ENCODE peak calls at places on chromosomes 7 and 10, in seven cellular contexts. One of them, this sample, is unnamed.

GRCh38 chr10:48464871-48465736 is 139.8 kb downstream of the ARHGAP22 start:
- DNase-seq in endothelial cell: no peak
- DNase-seq in naive thymus-derived CD8-positive, alpha-beta T cell: peak; percentile 54
- DNase-seq in stimulated activated CD4-positive, alpha-beta T cell treated with anti-CD3 and anti-CD28 coated beads, TNF-alpha, amount 100 ng/mL, for 1 hour: no peak
- DNase-seq in effector memory CD8-positive, alpha-beta T cell: no peak
- DNase-seq in stimulated activated CD8-positive, alpha-beta memory T cell treated with anti-CD3 and anti-CD28 coated beads, Interleukin-15, amount 100 ng/mL, for 1 hour: no peak
- DNase-seq in activated T-helper 9 cell treated with anti-CD3 and anti-CD28 coated beads, Interleukin-2, amount 50 U/mL, for 16 hours: no peak
- DNase-seq in this sample: no peak

GRCh38 chr7:31145339-31145738 is 93.2 kb downstream of the ADCYAP1R1 start:
- DNase-seq in endothelial cell: no peak
- DNase-seq in naive thymus-derived CD8-positive, alpha-beta T cell: no peak
- DNase-seq in stimulated activated CD4-positive, alpha-beta T cell treated with anti-CD3 and anti-CD28 coated beads, TNF-alpha, amount 100 ng/mL, for 1 hour: no peak
- DNase-seq in effector memory CD8-positive, alpha-beta T cell: no peak
- DNase-seq in stimulated activated CD8-positive, alpha-beta memory T cell treated with anti-CD3 and anti-CD28 coated beads, Interleukin-15, amount 100 ng/mL, for 1 hour: no peak
- DNase-seq in activated T-helper 9 cell treated with anti-CD3 and anti-CD28 coated beads, Interleukin-2, amount 50 U/mL, for 16 hours: no peak
- DNase-seq in this sample: no peak

GRCh38 chr10:49534670-49535381 is 4.1 kb downstream of the ERCC6 start:
- DNase-seq in endothelial cell: no peak
- DNase-seq in naive thymus-derived CD8-positive, alpha-beta T cell: no peak
- DNase-seq in stimulated activated CD4-positive, alpha-beta T cell treated with anti-CD3 and anti-CD28 coated beads, TNF-alpha, amount 100 ng/mL, for 1 hour: no peak
- DNase-seq in effector memory CD8-positive, alpha-beta T cell: no peak
- DNase-seq in stimulated activated CD8-positive, alpha-beta memory T cell treated with anti-CD3 and anti-CD28 coated beads, Interleukin-15, amount 100 ng/mL, for 1 hour: no peak
- DNase-seq in activated T-helper 9 cell treated with anti-CD3 and anti-CD28 coated beads, Interleukin-2, amount 50 U/mL, for 16 hours: no peak
- DNase-seq in this sample: no peak

GRCh38 chr7:152464312-152465117 is 28.7 kb upstream of the KMT2C start:
- DNase-seq in endothelial cell: peak; percentile 86
- DNase-seq in naive thymus-derived CD8-positive, alpha-beta T cell: peak; percentile 76
- DNase-seq in stimulated activated CD4-positive, alpha-beta T cell treated with anti-CD3 and anti-CD28 coated beads, TNF-alpha, amount 100 ng/mL, for 1 hour: peak; percentile 58
- DNase-seq in effector memory CD8-positive, alpha-beta T cell: no peak
- DNase-seq in stimulated activated CD8-positive, alpha-beta memory T cell treated with anti-CD3 and anti-CD28 coated beads, Interleukin-15, amount 100 ng/mL, for 1 hour: peak; percentile 36
- DNase-seq in activated T-helper 9 cell treated with anti-CD3 and anti-CD28 coated beads, Interleukin-2, amount 50 U/mL, for 16 hours: peak; percentile 64
- DNase-seq in this sample: no peak

GRCh38 chr10:5419466-5420094 is 7.2 kb downstream of the NET1 start:
- DNase-seq in endothelial cell: no peak
- DNase-seq in naive thymus-derived CD8-positive, alpha-beta T cell: no peak
- DNase-seq in stimulated activated CD4-positive, alpha-beta T cell treated with anti-CD3 and anti-CD28 coated beads, TNF-alpha, amount 100 ng/mL, for 1 hour: no peak
- DNase-seq in effector memory CD8-positive, alpha-beta T cell: no peak
- DNase-seq in stimulated activated CD8-positive, alpha-beta memory T cell treated with anti-CD3 and anti-CD28 coated beads, Interleukin-15, amount 100 ng/mL, for 1 hour: no peak
- DNase-seq in activated T-helper 9 cell treated with anti-CD3 and anti-CD28 coated beads, Interleukin-2, amount 50 U/mL, for 16 hours: no peak
- DNase-seq in this sample: no peak

GRCh38 chr7:101536232-101536631 is 92.9 kb downstream of the MYL10 start:
- DNase-seq in endothelial cell: no peak
- DNase-seq in naive thymus-derived CD8-positive, alpha-beta T cell: no peak
- DNase-seq in stimulated activated CD4-positive, alpha-beta T cell treated with anti-CD3 and anti-CD28 coated beads, TNF-alpha, amount 100 ng/mL, for 1 hour: no peak
- DNase-seq in effector memory CD8-positive, alpha-beta T cell: no peak
- DNase-seq in stimulated activated CD8-positive, alpha-beta memory T cell treated with anti-CD3 and anti-CD28 coated beads, Interleukin-15, amount 100 ng/mL, for 1 hour: no peak
- DNase-seq in activated T-helper 9 cell treated with anti-CD3 and anti-CD28 coated beads, Interleukin-2, amount 50 U/mL, for 16 hours: no peak
- DNase-seq in this sample: no peak

GRCh38 chr7:121337398-121337797 is 8.6 kb downstream of the WNT16 start:
- DNase-seq in endothelial cell: no peak
- DNase-seq in naive thymus-derived CD8-positive, alpha-beta T cell: no peak
- DNase-seq in stimulated activated CD4-positive, alpha-beta T cell treated with anti-CD3 and anti-CD28 coated beads, TNF-alpha, amount 100 ng/mL, for 1 hour: no peak
- DNase-seq in effector memory CD8-positive, alpha-beta T cell: no peak
- DNase-seq in stimulated activated CD8-positive, alpha-beta memory T cell treated with anti-CD3 and anti-CD28 coated beads, Interleukin-15, amount 100 ng/mL, for 1 hour: no peak
- DNase-seq in activated T-helper 9 cell treated with anti-CD3 and anti-CD28 coated beads, Interleukin-2, amount 50 U/mL, for 16 hours: no peak
- DNase-seq in this sample: no peak

GRCh38 chr7:43481905-43482678 is 100.8 kb upstream of the STK17A start:
- DNase-seq in endothelial cell: no peak
- DNase-seq in naive thymus-derived CD8-positive, alpha-beta T cell: no peak
- DNase-seq in stimulated activated CD4-positive, alpha-beta T cell treated with anti-CD3 and anti-CD28 coated beads, TNF-alpha, amount 100 ng/mL, for 1 hour: no peak
- DNase-seq in effector memory CD8-positive, alpha-beta T cell: no peak
- DNase-seq in stimulated activated CD8-positive, alpha-beta memory T cell treated with anti-CD3 and anti-CD28 coated beads, Interleukin-15, amount 100 ng/mL, for 1 hour: no peak
- DNase-seq in activated T-helper 9 cell treated with anti-CD3 and anti-CD28 coated beads, Interleukin-2, amount 50 U/mL, for 16 hours: no peak
- DNase-seq in this sample: no peak

GRCh38 chr10:122981066-122981464 is 864 bp downstream of the PSTK start:
- DNase-seq in endothelial cell: no peak
- DNase-seq in naive thymus-derived CD8-positive, alpha-beta T cell: no peak
- DNase-seq in stimulated activated CD4-positive, alpha-beta T cell treated with anti-CD3 and anti-CD28 coated beads, TNF-alpha, amount 100 ng/mL, for 1 hour: no peak
- DNase-seq in effector memory CD8-positive, alpha-beta T cell: no peak
- DNase-seq in stimulated activated CD8-positive, alpha-beta memory T cell treated with anti-CD3 and anti-CD28 coated beads, Interleukin-15, amount 100 ng/mL, for 1 hour: no peak
- DNase-seq in activated T-helper 9 cell treated with anti-CD3 and anti-CD28 coated beads, Interleukin-2, amount 50 U/mL, for 16 hours: no peak
- DNase-seq in this sample: peak; percentile 4

GRCh38 chr7:29940199-29940598 is 49.4 kb downstream of the SCRN1 start:
- DNase-seq in endothelial cell: no peak
- DNase-seq in naive thymus-derived CD8-positive, alpha-beta T cell: no peak
- DNase-seq in stimulated activated CD4-positive, alpha-beta T cell treated with anti-CD3 and anti-CD28 coated beads, TNF-alpha, amount 100 ng/mL, for 1 hour: no peak
- DNase-seq in effector memory CD8-positive, alpha-beta T cell: no peak
- DNase-seq in stimulated activated CD8-positive, alpha-beta memory T cell treated with anti-CD3 and anti-CD28 coated beads, Interleukin-15, amount 100 ng/mL, for 1 hour: no peak
- DNase-seq in activated T-helper 9 cell treated with anti-CD3 and anti-CD28 coated beads, Interleukin-2, amount 50 U/mL, for 16 hours: no peak
- DNase-seq in this sample: no peak

GRCh38 chr7:22361795-22362194 is 4.8 kb upstream of the RAPGEF5 start:
- DNase-seq in endothelial cell: no peak
- DNase-seq in naive thymus-derived CD8-positive, alpha-beta T cell: no peak
- DNase-seq in stimulated activated CD4-positive, alpha-beta T cell treated with anti-CD3 and anti-CD28 coated beads, TNF-alpha, amount 100 ng/mL, for 1 hour: no peak
- DNase-seq in effector memory CD8-positive, alpha-beta T cell: no peak
- DNase-seq in stimulated activated CD8-positive, alpha-beta memory T cell treated with anti-CD3 and anti-CD28 coated beads, Interleukin-15, amount 100 ng/mL, for 1 hour: no peak
- DNase-seq in activated T-helper 9 cell treated with anti-CD3 and anti-CD28 coated beads, Interleukin-2, amount 50 U/mL, for 16 hours: no peak
- DNase-seq in this sample: no peak

GRCh38 chr7:51299391-51300133 is 17.0 kb downstream of the COBL start:
- DNase-seq in endothelial cell: no peak
- DNase-seq in naive thymus-derived CD8-positive, alpha-beta T cell: no peak
- DNase-seq in stimulated activated CD4-positive, alpha-beta T cell treated with anti-CD3 and anti-CD28 coated beads, TNF-alpha, amount 100 ng/mL, for 1 hour: no peak
- DNase-seq in effector memory CD8-positive, alpha-beta T cell: no peak
- DNase-seq in stimulated activated CD8-positive, alpha-beta memory T cell treated with anti-CD3 and anti-CD28 coated beads, Interleukin-15, amount 100 ng/mL, for 1 hour: no peak
- DNase-seq in activated T-helper 9 cell treated with anti-CD3 and anti-CD28 coated beads, Interleukin-2, amount 50 U/mL, for 16 hours: no peak
- DNase-seq in this sample: no peak

GRCh38 chr10:79086822-79087221 is 18.1 kb downstream of the ZMIZ1 start:
- DNase-seq in endothelial cell: no peak
- DNase-seq in naive thymus-derived CD8-positive, alpha-beta T cell: no peak
- DNase-seq in stimulated activated CD4-positive, alpha-beta T cell treated with anti-CD3 and anti-CD28 coated beads, TNF-alpha, amount 100 ng/mL, for 1 hour: no peak
- DNase-seq in effector memory CD8-positive, alpha-beta T cell: no peak
- DNase-seq in stimulated activated CD8-positive, alpha-beta memory T cell treated with anti-CD3 and anti-CD28 coated beads, Interleukin-15, amount 100 ng/mL, for 1 hour: no peak
- DNase-seq in activated T-helper 9 cell treated with anti-CD3 and anti-CD28 coated beads, Interleukin-2, amount 50 U/mL, for 16 hours: no peak
- DNase-seq in this sample: no peak

GRCh38 chr10:123413353-123413752 is 252.8 kb upstream of the GPR26 start:
- DNase-seq in endothelial cell: no peak
- DNase-seq in naive thymus-derived CD8-positive, alpha-beta T cell: no peak
- DNase-seq in stimulated activated CD4-positive, alpha-beta T cell treated with anti-CD3 and anti-CD28 coated beads, TNF-alpha, amount 100 ng/mL, for 1 hour: no peak
- DNase-seq in effector memory CD8-positive, alpha-beta T cell: no peak
- DNase-seq in stimulated activated CD8-positive, alpha-beta memory T cell treated with anti-CD3 and anti-CD28 coated beads, Interleukin-15, amount 100 ng/mL, for 1 hour: no peak
- DNase-seq in activated T-helper 9 cell treated with anti-CD3 and anti-CD28 coated beads, Interleukin-2, amount 50 U/mL, for 16 hours: no peak
- DNase-seq in this sample: no peak

GRCh38 chr10:88249450-88249849 is 333.7 kb downstream of the RNLS start:
- DNase-seq in endothelial cell: no peak
- DNase-seq in naive thymus-derived CD8-positive, alpha-beta T cell: no peak
- DNase-seq in stimulated activated CD4-positive, alpha-beta T cell treated with anti-CD3 and anti-CD28 coated beads, TNF-alpha, amount 100 ng/mL, for 1 hour: no peak
- DNase-seq in effector memory CD8-positive, alpha-beta T cell: no peak
- DNase-seq in stimulated activated CD8-positive, alpha-beta memory T cell treated with anti-CD3 and anti-CD28 coated beads, Interleukin-15, amount 100 ng/mL, for 1 hour: no peak
- DNase-seq in activated T-helper 9 cell treated with anti-CD3 and anti-CD28 coated beads, Interleukin-2, amount 50 U/mL, for 16 hours: no peak
- DNase-seq in this sample: no peak

GRCh38 chr10:129531969-129532660 is 65.1 kb downstream of the MGMT start:
- DNase-seq in endothelial cell: no peak
- DNase-seq in naive thymus-derived CD8-positive, alpha-beta T cell: no peak
- DNase-seq in stimulated activated CD4-positive, alpha-beta T cell treated with anti-CD3 and anti-CD28 coated beads, TNF-alpha, amount 100 ng/mL, for 1 hour: no peak
- DNase-seq in effector memory CD8-positive, alpha-beta T cell: no peak
- DNase-seq in stimulated activated CD8-positive, alpha-beta memory T cell treated with anti-CD3 and anti-CD28 coated beads, Interleukin-15, amount 100 ng/mL, for 1 hour: no peak
- DNase-seq in activated T-helper 9 cell treated with anti-CD3 and anti-CD28 coated beads, Interleukin-2, amount 50 U/mL, for 16 hours: no peak
- DNase-seq in this sample: no peak